ENCODE peak calls at places on chromosomes 3 and 15, in nine cellular contexts. One of them, this sample, is unnamed.

GRCh38 chr3:99674086-99674789 is 35.8 kb downstream of the COL8A1 start:
- DNase-seq in KG1: no peak
- DNase-seq in activated CD4-positive, alpha-beta T cell treated with anti-CD3 and anti-CD28 coated beads for 1 hour: no peak
- DNase-seq in osteoblast: no peak
- DNase-seq in HuH-7.5: no peak
- DNase-seq in naive thymus-derived CD8-positive, alpha-beta T cell: no peak
- DNase-seq in HS-27A: no peak
- DNase-seq in stimulated activated CD8-positive, alpha-beta memory T cell treated with anti-CD3 and anti-CD28 coated beads, Interleukin-4, amount 100 ng/mL, for 4 hours: no peak
- DNase-seq in effector memory CD8-positive, alpha-beta T cell: no peak
- DNase-seq in this sample: no peak

GRCh38 chr15:74417230-74417629 is 16.5 kb downstream of the SEMA7A start:
- DNase-seq in KG1: no peak
- DNase-seq in activated CD4-positive, alpha-beta T cell treated with anti-CD3 and anti-CD28 coated beads for 1 hour: no peak
- DNase-seq in osteoblast: peak
- DNase-seq in HuH-7.5: no peak
- DNase-seq in naive thymus-derived CD8-positive, alpha-beta T cell: no peak
- DNase-seq in HS-27A: no peak
- DNase-seq in stimulated activated CD8-positive, alpha-beta memory T cell treated with anti-CD3 and anti-CD28 coated beads, Interleukin-4, amount 100 ng/mL, for 4 hours: no peak
- DNase-seq in effector memory CD8-positive, alpha-beta T cell: no peak
- DNase-seq in this sample: no peak

GRCh38 chr3:156838035-156838434 is 11.9 kb downstream of the LEKR1 start:
- DNase-seq in KG1: no peak
- DNase-seq in activated CD4-positive, alpha-beta T cell treated with anti-CD3 and anti-CD28 coated beads for 1 hour: no peak
- DNase-seq in osteoblast: no peak
- DNase-seq in HuH-7.5: no peak
- DNase-seq in naive thymus-derived CD8-positive, alpha-beta T cell: no peak
- DNase-seq in HS-27A: no peak
- DNase-seq in stimulated activated CD8-positive, alpha-beta memory T cell treated with anti-CD3 and anti-CD28 coated beads, Interleukin-4, amount 100 ng/mL, for 4 hours: no peak
- DNase-seq in effector memory CD8-positive, alpha-beta T cell: no peak
- DNase-seq in this sample: no peak

GRCh38 chr3:62312201-62312600 is 61.1 kb downstream of the FEZF2 start:
- DNase-seq in KG1: no peak
- DNase-seq in activated CD4-positive, alpha-beta T cell treated with anti-CD3 and anti-CD28 coated beads for 1 hour: no peak
- DNase-seq in osteoblast: no peak
- DNase-seq in HuH-7.5: no peak
- DNase-seq in naive thymus-derived CD8-positive, alpha-beta T cell: no peak
- DNase-seq in HS-27A: no peak
- DNase-seq in stimulated activated CD8-positive, alpha-beta memory T cell treated with anti-CD3 and anti-CD28 coated beads, Interleukin-4, amount 100 ng/mL, for 4 hours: no peak
- DNase-seq in effector memory CD8-positive, alpha-beta T cell: no peak
- DNase-seq in this sample: no peak

GRCh38 chr3:128537091-128537703 is 44.2 kb upstream of the GATA2 start:
- DNase-seq in KG1: no peak
- DNase-seq in activated CD4-positive, alpha-beta T cell treated with anti-CD3 and anti-CD28 coated beads for 1 hour: no peak
- DNase-seq in osteoblast: no peak
- DNase-seq in HuH-7.5: no peak
- DNase-seq in naive thymus-derived CD8-positive, alpha-beta T cell: no peak
- DNase-seq in HS-27A: no peak
- DNase-seq in stimulated activated CD8-positive, alpha-beta memory T cell treated with anti-CD3 and anti-CD28 coated beads, Interleukin-4, amount 100 ng/mL, for 4 hours: no peak
- DNase-seq in effector memory CD8-positive, alpha-beta T cell: no peak
- DNase-seq in this sample: no peak

GRCh38 chr3:116034071-116034470 is 410.8 kb downstream of the GAP43 start:
- DNase-seq in KG1: no peak
- DNase-seq in activated CD4-positive, alpha-beta T cell treated with anti-CD3 and anti-CD28 coated beads for 1 hour: no peak
- DNase-seq in osteoblast: no peak
- DNase-seq in HuH-7.5: no peak
- DNase-seq in naive thymus-derived CD8-positive, alpha-beta T cell: no peak
- DNase-seq in HS-27A: no peak
- DNase-seq in stimulated activated CD8-positive, alpha-beta memory T cell treated with anti-CD3 and anti-CD28 coated beads, Interleukin-4, amount 100 ng/mL, for 4 hours: no peak
- DNase-seq in effector memory CD8-positive, alpha-beta T cell: no peak
- DNase-seq in this sample: no peak

GRCh38 chr3:106208979-106209378 is 340.2 kb upstream of the CBLB start:
- DNase-seq in KG1: no peak
- DNase-seq in activated CD4-positive, alpha-beta T cell treated with anti-CD3 and anti-CD28 coated beads for 1 hour: no peak
- DNase-seq in osteoblast: no peak
- DNase-seq in HuH-7.5: no peak
- DNase-seq in naive thymus-derived CD8-positive, alpha-beta T cell: no peak
- DNase-seq in HS-27A: no peak
- DNase-seq in stimulated activated CD8-positive, alpha-beta memory T cell treated with anti-CD3 and anti-CD28 coated beads, Interleukin-4, amount 100 ng/mL, for 4 hours: no peak
- DNase-seq in effector memory CD8-positive, alpha-beta T cell: no peak
- DNase-seq in this sample: no peak

GRCh38 chr15:68420186-68420684 is 11.7 kb downstream of the ITGA11 start:
- DNase-seq in KG1: no peak
- DNase-seq in activated CD4-positive, alpha-beta T cell treated with anti-CD3 and anti-CD28 coated beads for 1 hour: no peak
- DNase-seq in osteoblast: peak
- DNase-seq in HuH-7.5: no peak
- DNase-seq in naive thymus-derived CD8-positive, alpha-beta T cell: no peak
- DNase-seq in HS-27A: no peak
- DNase-seq in stimulated activated CD8-positive, alpha-beta memory T cell treated with anti-CD3 and anti-CD28 coated beads, Interleukin-4, amount 100 ng/mL, for 4 hours: no peak
- DNase-seq in effector memory CD8-positive, alpha-beta T cell: no peak
- DNase-seq in this sample: peak

GRCh38 chr3:46908294-46908985 is 30.9 kb downstream of the PTH1R start:
- DNase-seq in KG1: no peak
- DNase-seq in activated CD4-positive, alpha-beta T cell treated with anti-CD3 and anti-CD28 coated beads for 1 hour: no peak
- DNase-seq in osteoblast: peak
- DNase-seq in HuH-7.5: no peak
- DNase-seq in naive thymus-derived CD8-positive, alpha-beta T cell: no peak
- DNase-seq in HS-27A: no peak
- DNase-seq in stimulated activated CD8-positive, alpha-beta memory T cell treated with anti-CD3 and anti-CD28 coated beads, Interleukin-4, amount 100 ng/mL, for 4 hours: no peak
- DNase-seq in effector memory CD8-positive, alpha-beta T cell: no peak
- DNase-seq in this sample: no peak

GRCh38 chr15:60091150-60091549 is 87.0 kb downstream of the FOXB1 start:
- DNase-seq in KG1: no peak
- DNase-seq in activated CD4-positive, alpha-beta T cell treated with anti-CD3 and anti-CD28 coated beads for 1 hour: no peak
- DNase-seq in osteoblast: peak
- DNase-seq in HuH-7.5: no peak
- DNase-seq in naive thymus-derived CD8-positive, alpha-beta T cell: no peak
- DNase-seq in HS-27A: peak
- DNase-seq in stimulated activated CD8-positive, alpha-beta memory T cell treated with anti-CD3 and anti-CD28 coated beads, Interleukin-4, amount 100 ng/mL, for 4 hours: no peak
- DNase-seq in effector memory CD8-positive, alpha-beta T cell: no peak
- DNase-seq in this sample: peak

GRCh38 chr3:66413151-66413751 is 87.6 kb downstream of the LRIG1 start:
- DNase-seq in KG1: no peak
- DNase-seq in activated CD4-positive, alpha-beta T cell treated with anti-CD3 and anti-CD28 coated beads for 1 hour: no peak
- DNase-seq in osteoblast: peak
- DNase-seq in HuH-7.5: no peak
- DNase-seq in naive thymus-derived CD8-positive, alpha-beta T cell: no peak
- DNase-seq in HS-27A: peak
- DNase-seq in stimulated activated CD8-positive, alpha-beta memory T cell treated with anti-CD3 and anti-CD28 coated beads, Interleukin-4, amount 100 ng/mL, for 4 hours: no peak
- DNase-seq in effector memory CD8-positive, alpha-beta T cell: no peak
- DNase-seq in this sample: no peak

GRCh38 chr15:77830041-77830440 is 197.3 kb upstream of the LINGO1 start:
- DNase-seq in KG1: no peak
- DNase-seq in activated CD4-positive, alpha-beta T cell treated with anti-CD3 and anti-CD28 coated beads for 1 hour: no peak
- DNase-seq in osteoblast: peak
- DNase-seq in HuH-7.5: no peak
- DNase-seq in naive thymus-derived CD8-positive, alpha-beta T cell: no peak
- DNase-seq in HS-27A: no peak
- DNase-seq in stimulated activated CD8-positive, alpha-beta memory T cell treated with anti-CD3 and anti-CD28 coated beads, Interleukin-4, amount 100 ng/mL, for 4 hours: no peak
- DNase-seq in effector memory CD8-positive, alpha-beta T cell: no peak
- DNase-seq in this sample: no peak

GRCh38 chr3:126936853-126937395 is 46.0 kb upstream of the PLXNA1 start:
- DNase-seq in KG1: no peak
- DNase-seq in activated CD4-positive, alpha-beta T cell treated with anti-CD3 and anti-CD28 coated beads for 1 hour: no peak
- DNase-seq in osteoblast: no peak
- DNase-seq in HuH-7.5: no peak
- DNase-seq in naive thymus-derived CD8-positive, alpha-beta T cell: no peak
- DNase-seq in HS-27A: no peak
- DNase-seq in stimulated activated CD8-positive, alpha-beta memory T cell treated with anti-CD3 and anti-CD28 coated beads, Interleukin-4, amount 100 ng/mL, for 4 hours: no peak
- DNase-seq in effector memory CD8-positive, alpha-beta T cell: no peak
- DNase-seq in this sample: no peak

GRCh38 chr3:4551826-4552442 is 58.8 kb downstream of the ITPR1 start:
- DNase-seq in KG1: no peak
- DNase-seq in activated CD4-positive, alpha-beta T cell treated with anti-CD3 and anti-CD28 coated beads for 1 hour: no peak
- DNase-seq in osteoblast: no peak
- DNase-seq in HuH-7.5: no peak
- DNase-seq in naive thymus-derived CD8-positive, alpha-beta T cell: no peak
- DNase-seq in HS-27A: no peak
- DNase-seq in stimulated activated CD8-positive, alpha-beta memory T cell treated with anti-CD3 and anti-CD28 coated beads, Interleukin-4, amount 100 ng/mL, for 4 hours: no peak
- DNase-seq in effector memory CD8-positive, alpha-beta T cell: no peak
- DNase-seq in this sample: no peak

GRCh38 chr3:108234387-108234957 is 12.2 kb upstream of the IFT57 start:
- DNase-seq in KG1: no peak
- DNase-seq in activated CD4-positive, alpha-beta T cell treated with anti-CD3 and anti-CD28 coated beads for 1 hour: no peak
- DNase-seq in osteoblast: no peak
- DNase-seq in HuH-7.5: no peak
- DNase-seq in naive thymus-derived CD8-positive, alpha-beta T cell: no peak
- DNase-seq in HS-27A: no peak
- DNase-seq in stimulated activated CD8-positive, alpha-beta memory T cell treated with anti-CD3 and anti-CD28 coated beads, Interleukin-4, amount 100 ng/mL, for 4 hours: no peak
- DNase-seq in effector memory CD8-positive, alpha-beta T cell: no peak
- DNase-seq in this sample: no peak

GRCh38 chr3:30011237-30011803 is 595.1 kb upstream of the TGFBR2 start:
- DNase-seq in KG1: no peak
- DNase-seq in activated CD4-positive, alpha-beta T cell treated with anti-CD3 and anti-CD28 coated beads for 1 hour: no peak
- DNase-seq in osteoblast: peak
- DNase-seq in HuH-7.5: no peak
- DNase-seq in naive thymus-derived CD8-positive, alpha-beta T cell: no peak
- DNase-seq in HS-27A: no peak
- DNase-seq in stimulated activated CD8-positive, alpha-beta memory T cell treated with anti-CD3 and anti-CD28 coated beads, Interleukin-4, amount 100 ng/mL, for 4 hours: no peak
- DNase-seq in effector memory CD8-positive, alpha-beta T cell: no peak
- DNase-seq in this sample: no peak

This sample was measured in ureter.